ENCODE peak calls at places on chromosomes 4 and X, in six cellular contexts. One of them, this sample, is unnamed.

GRCh38 chrX:31483336-31483735 is 411.5 kb upstream of the FTHL17 start:
- DNase-seq in NCI-H1105: no peak
- DNase-seq in type B pancreatic cell: no peak
- DNase-seq in dermis blood vessel endothelial cell: peak
- DNase-seq in AG08395: peak
- DNase-seq in iPS-NIHi11: no peak
- DNase-seq in this sample: peak

GRCh38 chr4:124321370-124321769 is 391.2 kb downstream of the ANKRD50 start:
- DNase-seq in NCI-H1105: no peak
- DNase-seq in type B pancreatic cell: no peak
- DNase-seq in dermis blood vessel endothelial cell: no peak
- DNase-seq in AG08395: no peak
- DNase-seq in iPS-NIHi11: no peak
- DNase-seq in this sample: no peak

GRCh38 chrX:108070891-108071290 is 20.5 kb downstream of the PSMD10 start:
- DNase-seq in NCI-H1105: no peak
- DNase-seq in type B pancreatic cell: no peak
- DNase-seq in dermis blood vessel endothelial cell: peak
- DNase-seq in AG08395: peak
- DNase-seq in iPS-NIHi11: no peak
- DNase-seq in this sample: peak

GRCh38 chr4:54067163-54067562 is 2.8 kb upstream of the CHIC2 start:
- DNase-seq in NCI-H1105: no peak
- DNase-seq in type B pancreatic cell: no peak
- DNase-seq in dermis blood vessel endothelial cell: peak
- DNase-seq in AG08395: peak
- DNase-seq in iPS-NIHi11: no peak
- DNase-seq in this sample: peak

GRCh38 chr4:157270552-157270951 is 50.0 kb downstream of the GRIA2 start:
- DNase-seq in NCI-H1105: no peak
- DNase-seq in type B pancreatic cell: no peak
- DNase-seq in dermis blood vessel endothelial cell: no peak
- DNase-seq in AG08395: no peak
- DNase-seq in iPS-NIHi11: no peak
- DNase-seq in this sample: no peak

GRCh38 chr4:182495111-182495510 is 251.9 kb downstream of the TENM3 start:
- DNase-seq in NCI-H1105: no peak
- DNase-seq in type B pancreatic cell: no peak
- DNase-seq in dermis blood vessel endothelial cell: no peak
- DNase-seq in AG08395: no peak
- DNase-seq in iPS-NIHi11: no peak
- DNase-seq in this sample: no peak

GRCh38 chrX:63738696-63739095 is 46.3 kb downstream of the ARHGEF9 start:
- DNase-seq in NCI-H1105: no peak
- DNase-seq in type B pancreatic cell: no peak
- DNase-seq in dermis blood vessel endothelial cell: no peak
- DNase-seq in AG08395: no peak
- DNase-seq in iPS-NIHi11: no peak
- DNase-seq in this sample: no peak

GRCh38 chr4:8433181-8433580 is 7.3 kb downstream of the ACOX3 start:
- DNase-seq in NCI-H1105: no peak
- DNase-seq in type B pancreatic cell: no peak
- DNase-seq in dermis blood vessel endothelial cell: no peak
- DNase-seq in AG08395: no peak
- DNase-seq in iPS-NIHi11: no peak
- DNase-seq in this sample: no peak

GRCh38 chr4:177107288-177107901 is 202.3 kb upstream of the NEIL3 start:
- DNase-seq in NCI-H1105: no peak
- DNase-seq in type B pancreatic cell: no peak
- DNase-seq in dermis blood vessel endothelial cell: no peak
- DNase-seq in AG08395: peak
- DNase-seq in iPS-NIHi11: no peak
- DNase-seq in this sample: peak

GRCh38 chr4:38155589-38156294 is 195.5 kb downstream of the PTTG2 start:
- DNase-seq in NCI-H1105: no peak
- DNase-seq in type B pancreatic cell: no peak
- DNase-seq in dermis blood vessel endothelial cell: no peak
- DNase-seq in AG08395: no peak
- DNase-seq in iPS-NIHi11: no peak
- DNase-seq in this sample: no peak

GRCh38 chr4:186105721-186106335 is 1.3 kb downstream of the FAM149A start:
- DNase-seq in NCI-H1105: no peak
- DNase-seq in type B pancreatic cell: no peak
- DNase-seq in dermis blood vessel endothelial cell: no peak
- DNase-seq in AG08395: no peak
- DNase-seq in iPS-NIHi11: peak
- DNase-seq in this sample: no peak

GRCh38 chrX:30949554-30949953 is 60.5 kb upstream of the TAB3 start:
- DNase-seq in NCI-H1105: no peak
- DNase-seq in type B pancreatic cell: no peak
- DNase-seq in dermis blood vessel endothelial cell: no peak
- DNase-seq in AG08395: no peak
- DNase-seq in iPS-NIHi11: peak
- DNase-seq in this sample: no peak

GRCh38 chrX:84475596-84475995 is 26.7 kb downstream of the HDX start:
- DNase-seq in NCI-H1105: no peak
- DNase-seq in type B pancreatic cell: no peak
- DNase-seq in dermis blood vessel endothelial cell: no peak
- DNase-seq in AG08395: no peak
- DNase-seq in iPS-NIHi11: no peak
- DNase-seq in this sample: no peak

GRCh38 chr4:174763454-174764104 is 65.5 kb downstream of the GLRA3 start:
- DNase-seq in NCI-H1105: no peak
- DNase-seq in type B pancreatic cell: no peak
- DNase-seq in dermis blood vessel endothelial cell: no peak
- DNase-seq in AG08395: no peak
- DNase-seq in iPS-NIHi11: no peak
- DNase-seq in this sample: no peak

GRCh38 chrX:123223859-123224258 is 39.8 kb downstream of the GRIA3 start:
- DNase-seq in NCI-H1105: no peak
- DNase-seq in type B pancreatic cell: no peak
- DNase-seq in dermis blood vessel endothelial cell: no peak
- DNase-seq in AG08395: no peak
- DNase-seq in iPS-NIHi11: no peak
- DNase-seq in this sample: no peak

GRCh38 chrX:149060921-149061320 is 444.2 kb downstream of the IDS start:
- DNase-seq in NCI-H1105: no peak
- DNase-seq in type B pancreatic cell: no peak
- DNase-seq in dermis blood vessel endothelial cell: no peak
- DNase-seq in AG08395: peak
- DNase-seq in iPS-NIHi11: no peak
- DNase-seq in this sample: peak

GRCh38 chr4:80101768-80102116 is 28.7 kb upstream of the ANTXR2 start:
- DNase-seq in NCI-H1105: no peak
- DNase-seq in type B pancreatic cell: no peak
- DNase-seq in dermis blood vessel endothelial cell: no peak
- DNase-seq in AG08395: no peak
- DNase-seq in iPS-NIHi11: no peak
- DNase-seq in this sample: no peak

GRCh38 chr4:38166082-38166481 is 205.9 kb downstream of the PTTG2 start:
- DNase-seq in NCI-H1105: no peak
- DNase-seq in type B pancreatic cell: no peak
- DNase-seq in dermis blood vessel endothelial cell: no peak
- DNase-seq in AG08395: no peak
- DNase-seq in iPS-NIHi11: no peak
- DNase-seq in this sample: no peak

GRCh38 chr4:147025042-147025441 is 79.4 kb upstream of the TTC29 start:
- DNase-seq in NCI-H1105: no peak
- DNase-seq in type B pancreatic cell: no peak
- DNase-seq in dermis blood vessel endothelial cell: no peak
- DNase-seq in AG08395: no peak
- DNase-seq in iPS-NIHi11: no peak
- DNase-seq in this sample: no peak

GRCh38 chr4:123976285-123976684 is 579.7 kb downstream of the SPRY1 start:
- DNase-seq in NCI-H1105: peak
- DNase-seq in type B pancreatic cell: no peak
- DNase-seq in dermis blood vessel endothelial cell: peak
- DNase-seq in AG08395: no peak
- DNase-seq in iPS-NIHi11: peak
- DNase-seq in this sample: peak